ENCODE peak calls at places on chromosomes 12 and 14, in five cellular contexts. T is glutamatergic neuron, O is HTR-8/SVneo, V is MM.1S, X is Kasumi-1. F is an unnamed sample.

GRCh38 chr14:98548071-98548686 is 723.8 kb downstream of the BCL11B start:
- DNase-seq in O (no peak), V (no peak), T (no peak), X (no peak), F (no peak)

GRCh38 chr12:49990269-49990668 is 17.5 kb downstream of the AQP6 start:
- DNase-seq in T (no peak), V (no peak), O (no peak), X (no peak), F (no peak)

GRCh38 chr14:65210118-65210826 is 108.0 kb upstream of the MAX start:
- DNase-seq in X (peak), T (no peak), V (peak), O (no peak), F (no peak)

GRCh38 chr14:105745433-105746123 is 219.2 kb downstream of the TMEM121 start:
- DNase-seq in T (no peak), O (no peak), V (no peak), X (no peak), F (no peak)

GRCh38 chr12:55694651-55695050 is 13.1 kb downstream of the ITGA7 start:
- DNase-seq in O (no peak), X (no peak), T (no peak), V (no peak), F (no peak)

GRCh38 chr12:116368196-116369194 is 91.0 kb upstream of the MED13L start:
- DNase-seq in T (no peak), X (no peak), V (no peak), O (no peak), F (no peak)

GRCh38 chr12:104083769-104084475 is 19.6 kb downstream of the HCFC2 start:
- DNase-seq in X (no peak), V (no peak), T (no peak), O (no peak), F (peak)

GRCh38 chr12:24754690-24755638 is 193.9 kb downstream of the BCAT1 start:
- DNase-seq in V (no peak), T (no peak), O (no peak), X (no peak), F (no peak)

GRCh38 chr14:97841762-97842161 is 1044.6 kb downstream of the VRK1 start:
- DNase-seq in X (no peak), T (no peak), O (no peak), V (no peak), F (no peak)

GRCh38 chr12:5807090-5807414 is 138.0 kb downstream of the ANO2 start:
- DNase-seq in T (no peak), V (no peak), X (no peak), O (no peak), F (no peak)

GRCh38 chr14:94045101-94045500 is 19.0 kb downstream of the OTUB2 start:
- DNase-seq in V (no peak), X (no peak), O (no peak), T (no peak), F (no peak)

GRCh38 chr14:93047187-93047586 is 68.5 kb downstream of the ITPK1 start:
- DNase-seq in T (no peak), O (no peak), V (no peak), X (no peak), F (no peak)

F was measured in GM12891.